ENCODE peak calls at places on chromosomes 1 and 21, in four cellular contexts. F is type B pancreatic cell; G is stimulated activated CD8-positive, alpha-beta memory T cell treated with anti-CD3 and anti-CD28 coated beads, Interleukin-15, amount 100 ng/mL, for 1 hour; H is EL. K is an unnamed sample.

GRCh38 chr21:28485301-28486022 is 507.2 kb downstream of the LTN1 start:
- DNase-seq in F (no peak), G (no peak), H (peak; percentile 78), K (no peak)

GRCh38 chr1:7116001-7116400 is 330.7 kb downstream of the CAMTA1 start:
- DNase-seq in F (no peak), G (no peak), H (peak; percentile 17), K (no peak)

GRCh38 chr1:189669846-189670245 is 807.8 kb downstream of the BRINP3 start:
- DNase-seq in F (no peak), G (no peak), H (peak; percentile 34), K (no peak)

GRCh38 chr1:52634111-52634510 is 1.1 kb downstream of the SHISAL2A start:
- DNase-seq in F (no peak), G (no peak), H (no peak), K (no peak)

GRCh38 chr1:6094801-6095505 is 49.3 kb downstream of the KCNAB2 start:
- DNase-seq in F (no peak), G (no peak), H (no peak), K (no peak)

GRCh38 chr1:32780628-32781267 is 36.4 kb downstream of the YARS1 start:
- DNase-seq in F (no peak), G (no peak), H (no peak), K (no peak)

GRCh38 chr1:48294656-48295055 is 72.1 kb downstream of the SLC5A9 start:
- DNase-seq in F (no peak), G (no peak), H (no peak), K (no peak)

GRCh38 chr1:117284408-117285215 is 73.9 kb upstream of the VTCN1 start:
- DNase-seq in F (no peak), G (no peak), H (peak; percentile 66), K (no peak)

GRCh38 chr1:3063379-3064295 is 5.4 kb upstream of the PRDM16 start:
- DNase-seq in F (peak; percentile 69), G (no peak), H (no peak), K (peak; percentile 68)